ENCODE peak calls at places on chromosomes 1 and 21, in five cellular contexts. S is NCI-H524; O is effector CD4-positive, alpha-beta T cell; R is stimulated activated CD8-positive, alpha-beta memory T cell treated with anti-CD3 and anti-CD28 coated beads, Interleukin-4, amount 100 ng/mL, for 1 hour; Q is stimulated activated CD4-positive, alpha-beta T cell treated with anti-CD3 and anti-CD28 coated beads, Interleukin-1b, Interleukin-23, amount 100 ng/mL, for 24 hours. N is an unnamed sample.

GRCh38 chr1:48036693-48037386 is 39.7 kb upstream of the TRABD2B start:
- DNase-seq in Q (no peak), R (no peak), O (no peak), S (no peak), N (no peak)

GRCh38 chr1:237164406-237165352 is 122.7 kb downstream of the RYR2 start:
- DNase-seq in O (no peak), S (no peak), R (no peak), Q (no peak), N (no peak)

GRCh38 chr1:43722825-43723224 is 15.5 kb downstream of the ST3GAL3 start:
- DNase-seq in Q (no peak), O (no peak), R (no peak), S (no peak), N (no peak)

GRCh38 chr1:22500058-22500457 is 48.4 kb downstream of the ZBTB40 start:
- DNase-seq in Q (no peak), O (no peak), R (no peak), S (no peak), N (no peak)

GRCh38 chr1:190019717-190020116 is 457.9 kb downstream of the BRINP3 start:
- DNase-seq in S (no peak), O (no peak), Q (no peak), R (no peak), N (no peak)

GRCh38 chr1:210062033-210062432 is 124.0 kb downstream of the SYT14 start:
- DNase-seq in O (no peak), Q (no peak), R (no peak), S (peak), N (no peak)

GRCh38 chr1:20248954-20249612 is 41.6 kb upstream of the VWA5B1 start:
- DNase-seq in Q (no peak), S (no peak), R (no peak), O (no peak), N (no peak)

GRCh38 chr1:197448390-197448789 is 180.3 kb downstream of the CRB1 start:
- DNase-seq in R (no peak), O (no peak), S (no peak), Q (no peak), N (no peak)

GRCh38 chr1:150066838-150067183 is 765 bp upstream of the VPS45 start:
- DNase-seq in S (peak), R (no peak), O (peak), Q (peak), N (peak)

GRCh38 chr1:201123866-201124265 is 3.1 kb downstream of the ASCL5 start:
- DNase-seq in R (no peak), Q (no peak), S (no peak), O (no peak), N (no peak)

GRCh38 chr1:48227165-48228013 is 4.9 kb downstream of the SLC5A9 start:
- DNase-seq in R (no peak), Q (no peak), O (no peak), S (no peak), N (no peak)

GRCh38 chr1:185789846-185790735 is 55.9 kb downstream of the HMCN1 start:
- DNase-seq in Q (no peak), R (no peak), O (no peak), S (no peak), N (no peak)

GRCh38 chr21:36321325-36322082 is 1.5 kb downstream of the MORC3 start:
- DNase-seq in S (peak), R (no peak), O (no peak), Q (no peak), N (no peak)

GRCh38 chr1:72086394-72086793 is 195.9 kb downstream of the NEGR1 start:
- DNase-seq in S (no peak), Q (no peak), O (no peak), R (no peak), N (no peak)

GRCh38 chr1:67791686-67792475 is 41.4 kb downstream of the GNG12 start:
- DNase-seq in O (no peak), R (no peak), Q (no peak), S (no peak), N (no peak)

GRCh38 chr1:203437696-203438315 is 37.8 kb upstream of the PRELP start:
- DNase-seq in R (no peak), O (no peak), Q (no peak), S (no peak), N (no peak)

GRCh38 chr1:203408485-203409229 is 57.7 kb upstream of the FMOD start:
- DNase-seq in Q (no peak), O (no peak), R (no peak), S (no peak), N (peak)

GRCh38 chr1:7581754-7582264 is 189.3 kb upstream of the VAMP3 start:
- DNase-seq in R (no peak), Q (no peak), O (no peak), S (no peak), N (peak)

GRCh38 chr1:214902636-214903320 is 179.8 kb upstream of the KCNK2 start:
- DNase-seq in S (no peak), O (no peak), R (no peak), Q (no peak), N (no peak)

GRCh38 chr1:227729881-227730629 is 5.0 kb downstream of the JMJD4 start:
- DNase-seq in Q (no peak), S (peak), R (no peak), O (no peak), N (peak)

N was measured in Right ventricle myocardium inferior.